ENCODE peak calls at places on chromosome 6, in ten cellular contexts. C is sigmoid colon, W is fibroblast of the aortic adventitia, T is endothelial cell, U is neural progenitor cell, D is cardiac fibroblast, K is AG04450, N is uterus, S is fibroblast of lung, V is lung. Q is an unnamed sample.

GRCh38 chr6:116229287-116229913 is 24.5 kb downstream of the TSPYL4 start:
- DNase-seq in V (no peak), D (peak), U (peak), W (peak), C (peak), T (peak), S (peak), N (peak), K (peak), Q (peak)

GRCh38 chr6:132971676-132972075 is 157.3 kb downstream of the RPS12 start:
- DNase-seq in T (no peak), D (no peak), N (no peak), U (no peak), W (no peak), S (no peak), V (no peak), C (no peak), K (no peak), Q (no peak)

GRCh38 chr6:40582892-40583291 is 4.3 kb downstream of the LRFN2 start:
- DNase-seq in U (no peak), K (no peak), C (no peak), W (no peak), D (no peak), S (no peak), V (no peak), N (no peak), T (no peak), Q (no peak)

GRCh38 chr6:167492096-167492449 is 167.2 kb downstream of the TTLL2 start:
- DNase-seq in U (no peak), V (no peak), S (no peak), T (no peak), D (peak), W (no peak), K (no peak), N (no peak), C (peak), Q (no peak)

GRCh38 chr6:149431905-149432775 is 32.1 kb downstream of the SUMO4 start:
- DNase-seq in T (peak), K (peak), D (peak), C (peak), U (peak), W (peak), N (peak), S (peak), V (peak), Q (peak)

GRCh38 chr6:97674802-97675201 is 391.8 kb upstream of the MMS22L start:
- DNase-seq in U (no peak), T (no peak), C (peak), K (peak), D (no peak), W (no peak), S (peak), V (no peak), N (no peak), Q (no peak)

GRCh38 chr6:39268721-39269120 is 39.4 kb upstream of the KCNK5 start:
- DNase-seq in S (no peak), K (no peak), U (peak), V (no peak), W (no peak), C (no peak), T (no peak), N (no peak), D (no peak), Q (no peak)

GRCh38 chr6:47016916-47017315 is 25.2 kb downstream of the ADGRF1 start:
- DNase-seq in C (no peak), U (peak), K (no peak), V (no peak), T (no peak), N (no peak), W (no peak), D (no peak), S (no peak), Q (no peak)

GRCh38 chr6:5184878-5185277 is 75.9 kb downstream of the LYRM4 start:
- DNase-seq in U (no peak), V (no peak), W (no peak), C (no peak), S (no peak), N (no peak), K (no peak), T (no peak), D (no peak), Q (no peak)

GRCh38 chr6:138240476-138241245 is 22.4 kb upstream of the PBOV1 start:
- DNase-seq in K (no peak), N (no peak), S (no peak), T (no peak), D (no peak), C (no peak), V (no peak), U (no peak), W (no peak), Q (no peak)

GRCh38 chr6:136334853-136335252 is 45.2 kb upstream of the BCLAF1 start:
- DNase-seq in S (no peak), K (no peak), V (no peak), U (peak), W (no peak), T (peak), C (no peak), N (no peak), D (no peak), Q (no peak)

GRCh38 chr6:8064638-8065518 is 689 bp upstream of the BLOC1S5 start:
- DNase-seq in N (no peak), T (no peak), V (no peak), U (no peak), C (no peak), W (no peak), D (no peak), K (no peak), S (no peak), Q (no peak)

GRCh38 chr6:35955970-35956369 is 35.1 kb upstream of the SRPK1 start:
- DNase-seq in U (no peak), N (no peak), S (no peak), V (no peak), W (no peak), D (no peak), T (no peak), K (no peak), C (no peak), Q (no peak)

GRCh38 chr6:131231103-131231502 is 95.8 kb downstream of the AKAP7 start:
- DNase-seq in V (no peak), D (peak), S (no peak), K (no peak), N (no peak), T (no peak), C (no peak), U (no peak), W (no peak), Q (no peak)

GRCh38 chr6:37317312-37318038 is 36.3 kb upstream of the RNF8 start:
- DNase-seq in S (no peak), N (no peak), D (no peak), U (no peak), V (no peak), K (no peak), C (no peak), W (no peak), T (no peak), Q (no peak)

GRCh38 chr6:107386340-107386739 is 73.0 kb downstream of the PDSS2 start:
- DNase-seq in U (no peak), D (peak), S (peak), W (peak), T (no peak), V (no peak), C (no peak), K (no peak), N (no peak), Q (no peak)

GRCh38 chr6:117169781-117170281 is 95.5 kb upstream of the VGLL2 start:
- DNase-seq in V (no peak), N (no peak), K (no peak), D (no peak), U (no peak), C (no peak), S (no peak), W (no peak), T (no peak), Q (no peak)

GRCh38 chr6:13428528-13429405 is 58.6 kb downstream of the GFOD1 start:
- DNase-seq in S (no peak), N (no peak), D (no peak), V (no peak), C (no peak), K (no peak), T (no peak), U (no peak), W (no peak), Q (no peak)
- TF ChIP-seq CTCF in S (no peak), N (no peak), D (no peak), V (no peak), C (no peak), K (no peak), T (no peak), U (no peak), W (no peak), Q (no peak)

GRCh38 chr6:6930223-6930880 is 177.4 kb upstream of the RREB1 start:
- DNase-seq in W (no peak), S (no peak), C (no peak), N (no peak), U (no peak), T (no peak), V (no peak), D (no peak), K (no peak), Q (no peak)

GRCh38 chr6:6925391-6926164 is 182.2 kb upstream of the RREB1 start:
- DNase-seq in N (no peak), U (no peak), W (no peak), D (no peak), K (no peak), T (no peak), V (no peak), C (no peak), S (peak), Q (no peak)

GRCh38 chr6:6924708-6925107 is 183.1 kb upstream of the RREB1 start:
- DNase-seq in C (no peak), N (no peak), S (no peak), W (no peak), V (no peak), U (no peak), D (no peak), K (no peak), T (no peak), Q (no peak)

GRCh38 chr6:6931047-6932025 is 176.4 kb upstream of the RREB1 start:
- DNase-seq in C (no peak), K (no peak), T (no peak), W (no peak), S (no peak), N (no peak), U (no peak), V (no peak), D (no peak), Q (no peak)

DNA sequence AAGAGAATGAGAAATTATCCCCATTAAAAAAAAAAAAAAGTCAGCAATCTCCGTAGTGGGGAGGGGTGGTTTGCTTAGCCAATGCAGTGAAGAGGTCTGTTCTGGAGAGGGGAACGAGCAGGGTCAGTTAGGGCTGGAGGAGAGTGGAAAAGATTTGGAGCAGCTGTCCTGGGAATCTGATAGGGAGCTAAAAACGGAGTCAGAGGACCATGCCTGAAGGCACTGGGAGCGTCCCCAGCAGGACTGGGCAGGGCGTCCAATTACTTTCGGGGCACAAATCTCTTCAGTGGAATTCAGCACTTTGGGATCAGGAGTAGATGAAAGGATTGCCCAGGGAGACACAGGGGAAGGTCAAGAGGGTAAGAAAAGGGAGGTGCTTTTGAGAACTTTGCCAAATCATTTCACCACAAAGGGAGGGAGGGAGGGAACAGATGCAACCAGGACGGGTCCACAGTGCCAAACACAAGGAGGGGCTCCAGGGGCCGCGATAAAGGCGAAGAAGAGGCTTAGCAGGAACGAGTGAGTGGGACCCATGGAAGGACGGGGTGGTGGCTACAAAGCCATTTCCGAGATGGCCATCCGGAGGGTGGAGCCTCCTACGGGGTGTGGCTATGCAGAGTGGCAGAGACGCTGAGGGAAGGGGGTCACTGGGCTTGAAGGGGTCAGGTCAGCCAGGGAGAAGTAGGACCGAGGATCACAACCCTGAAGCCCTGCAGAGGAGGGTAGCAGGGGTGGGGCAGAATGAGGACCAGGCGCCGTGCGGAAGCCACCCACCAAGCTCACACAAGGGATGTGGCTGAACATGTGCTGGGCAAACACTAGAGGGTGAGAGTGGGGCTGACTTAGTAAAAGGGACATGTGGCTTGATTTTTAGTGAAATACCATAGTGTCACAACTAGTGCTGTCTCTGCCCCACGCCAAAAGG is 180.1 kb upstream of the RREB1 start:
- DNase-seq in V (peak), D (peak), C (no peak), K (no peak), U (peak), N (peak), W (no peak), T (no peak), S (peak), Q (no peak)
- TF ChIP-seq CTCF in V (no peak), D (no peak), C (no peak), K (no peak), U (peak), N (no peak), W (no peak), T (no peak), S (peak), Q (no peak)

DNA sequence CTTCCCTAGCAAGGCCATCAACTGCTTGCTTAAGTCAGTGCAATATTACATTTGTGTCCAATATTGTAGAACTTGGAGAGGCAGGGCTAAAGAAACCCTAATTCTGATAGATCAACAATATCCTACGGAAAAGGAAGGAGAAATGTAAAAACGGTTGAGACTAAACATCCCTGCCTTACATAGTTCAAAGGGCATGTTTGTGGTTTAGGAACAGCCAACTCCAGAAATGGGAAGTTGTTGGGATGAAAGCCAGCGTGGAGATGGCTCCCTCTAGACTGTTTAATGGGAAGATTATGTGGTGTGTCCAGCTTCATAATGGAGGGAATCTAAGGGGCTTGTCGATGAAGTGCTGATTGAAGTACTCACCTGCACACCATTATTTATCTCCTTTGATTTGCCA is 145.3 kb upstream of the TENT5A start:
- DNase-seq in V (no peak), S (peak), T (no peak), K (no peak), N (no peak), U (no peak), W (no peak), D (no peak), C (no peak), Q (no peak)
- TF ChIP-seq CTCF in V (no peak), S (peak), T (no peak), K (no peak), N (no peak), U (no peak), W (no peak), D (no peak), C (no peak), Q (no peak)

GRCh38 chr6:154448448-154449096 is 61.9 kb downstream of the CNKSR3 start:
- DNase-seq in D (peak), U (no peak), V (no peak), C (peak), W (peak), N (peak), T (no peak), S (peak), K (peak), Q (peak)
- TF ChIP-seq CTCF in D (peak), U (peak), V (no peak), C (peak), W (peak), N (no peak), T (no peak), S (peak), K (peak), Q (no peak)

GRCh38 chr6:166422201-166422940 is 39.6 kb upstream of the MPC1 start:
- DNase-seq in N (no peak), C (no peak), D (no peak), K (no peak), T (no peak), V (no peak), U (no peak), S (no peak), W (no peak), Q (no peak)
- TF ChIP-seq CTCF in N (no peak), C (no peak), D (no peak), K (no peak), T (no peak), V (no peak), U (no peak), S (no peak), W (no peak), Q (no peak)

GRCh38 chr6:28585335-28585734 is 59.7 kb downstream of the GPX5 start:
- DNase-seq in W (no peak), T (no peak), K (no peak), S (peak), C (no peak), N (no peak), V (no peak), D (peak), U (no peak), Q (no peak)
- TF ChIP-seq CTCF in W (no peak), T (no peak), K (peak), S (peak), C (no peak), N (no peak), V (no peak), D (peak), U (no peak), Q (no peak)

Q was measured in AG09319.